ENCODE peak calls at places on chromosome 3, in seven cellular contexts. J is transverse colon, E is heart right ventricle, N is pancreas, I is heart left ventricle, O is upper lobe of right lung, H is ovary. P is an unnamed sample.

GRCh38 chr3:79167651-79168416 is 600.0 kb downstream of the ROBO1 start:
- DNase-seq in H (no peak), E (no peak), J (no peak), N (no peak), I (no peak), O (no peak), P (no peak)

GRCh38 chr3:32359766-32360513 is 31.7 kb upstream of the CMTM7 start:
- DNase-seq in E (no peak), H (no peak), N (no peak), O (no peak), J (no peak), I (no peak), P (no peak)

GRCh38 chr3:52220380-52221026 is 4.9 kb downstream of the TLR9 start:
- DNase-seq in I (peak; percentile 87), O (peak; percentile 92), H (peak; percentile 84), N (peak; percentile 95), J (peak; percentile 88), E (peak; percentile 88), P (peak; percentile 80)

GRCh38 chr3:79052054-79052681 is 715.6 kb downstream of the ROBO1 start:
- DNase-seq in E (no peak), I (no peak), J (no peak), N (no peak), O (no peak), H (no peak), P (no peak)

GRCh38 chr3:194805546-194805945 is 119.9 kb downstream of the FAM43A start:
- DNase-seq in N (no peak), I (no peak), E (no peak), J (no peak), H (no peak), O (no peak), P (no peak)

GRCh38 chr3:14425574-14426304 is 23.3 kb downstream of the SLC6A6 start:
- DNase-seq in I (no peak), H (no peak), E (no peak), O (peak; percentile 80), N (no peak), J (peak; percentile 60), P (peak; percentile 70)

GRCh38 chr3:135531996-135532395 is 433.5 kb upstream of the PPP2R3A start:
- DNase-seq in E (no peak), J (peak; percentile 33), H (no peak), N (no peak), I (no peak), O (no peak), P (no peak)

GRCh38 chr3:170523248-170523647 is 62.6 kb downstream of the SLC7A14 start:
- DNase-seq in J (no peak), E (no peak), H (no peak), O (no peak), N (no peak), I (no peak), P (no peak)

GRCh38 chr3:138902166-138902565 is 44.8 kb downstream of the FOXL2 start:
- DNase-seq in I (no peak), N (no peak), E (no peak), H (no peak), O (no peak), J (no peak), P (no peak)

GRCh38 chr3:51722362-51722761 is 15.5 kb downstream of the GRM2 start:
- DNase-seq in J (no peak), N (no peak), H (no peak), O (no peak), E (no peak), I (no peak), P (no peak)

DNA sequence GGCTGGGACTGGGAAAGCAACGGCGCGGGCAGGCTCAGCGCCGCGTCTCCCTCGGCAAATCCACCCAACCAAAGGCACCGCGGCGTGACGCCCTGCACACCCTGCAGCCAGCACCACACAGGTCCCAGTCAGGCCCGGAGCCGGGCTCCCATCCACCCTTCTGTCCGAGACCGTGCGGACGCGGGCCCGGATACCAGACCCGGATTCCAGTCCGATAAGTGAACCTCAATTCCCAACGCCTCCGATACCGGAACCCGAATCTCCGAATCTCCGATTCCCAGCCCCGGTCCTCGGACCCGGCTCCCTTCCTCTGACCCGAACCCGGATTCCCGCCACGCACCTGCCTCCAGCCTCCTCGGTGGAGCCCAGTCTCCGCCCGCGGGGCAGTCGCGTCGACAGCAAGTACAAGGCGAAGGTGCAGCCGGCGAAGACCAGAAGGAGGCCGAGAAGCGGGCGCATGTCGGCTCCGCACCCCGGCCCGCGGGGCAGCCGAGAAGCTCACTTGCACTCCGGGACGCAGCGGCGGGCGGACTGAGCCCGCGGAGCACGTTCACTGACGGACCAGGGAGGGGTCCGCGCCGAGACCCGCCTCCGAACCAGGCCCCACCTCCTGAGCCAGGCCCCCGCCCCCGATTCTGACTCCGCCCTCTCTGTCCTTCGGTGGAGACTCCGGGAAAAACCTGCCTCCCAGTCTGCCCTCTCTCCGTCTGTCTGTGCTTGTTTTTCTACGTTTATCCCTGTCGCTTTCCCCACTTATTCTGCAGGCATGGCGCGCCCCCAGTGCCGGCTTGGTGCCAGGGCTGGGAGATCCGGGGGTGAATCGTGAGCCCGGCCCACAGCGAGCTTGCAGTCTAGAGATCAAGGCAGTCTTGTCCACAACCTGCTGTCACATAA is at the start of gene TMEM41A:
- DNase-seq in H (peak; percentile 92), E (peak; percentile 95), N (peak; percentile 98), O (peak; percentile 98), J (peak; percentile 96), I (peak; percentile 96), P (peak; percentile 98)
- TF ChIP-seq CTCF in H (no peak), E (peak; percentile 8), N (no peak), O (no peak), J (no peak), I (peak; percentile 19), P (no peak)

GRCh38 chr3:112582242-112582874 is 20.5 kb downstream of the SLC35A5 start:
- DNase-seq in I (no peak), H (peak; percentile 34), N (no peak), J (no peak), O (no peak), E (no peak), P (no peak)
- H3K36me3 ChIP-seq in I (peaks cover 86% of the 10 kb centered on the region), H (no peaks in the 10 kb centered on the region), N (no peaks in the 10 kb centered on the region), J (peaks cover 14% of the 10 kb centered on the region), O (peaks cover 55% of the 10 kb centered on the region), E (no peaks in the 10 kb centered on the region), P (no peaks in the 10 kb centered on the region)

GRCh38 chr3:131543714-131544113 is 40.9 kb upstream of the MRPL3 start:
- DNase-seq in E (peak; percentile 75), I (peak; percentile 87), N (peak; percentile 70), H (peak; percentile 78), J (peak; percentile 42), O (no peak), P (peak; percentile 36)
- H3K27ac ChIP-seq in E (no peak overlapping the region), I (no peak overlapping the region), N (no peak overlapping the region), H (no peak overlapping the region), J (no peak overlapping the region), O (no peak overlapping the region), P (no peak overlapping the region)

DNA sequence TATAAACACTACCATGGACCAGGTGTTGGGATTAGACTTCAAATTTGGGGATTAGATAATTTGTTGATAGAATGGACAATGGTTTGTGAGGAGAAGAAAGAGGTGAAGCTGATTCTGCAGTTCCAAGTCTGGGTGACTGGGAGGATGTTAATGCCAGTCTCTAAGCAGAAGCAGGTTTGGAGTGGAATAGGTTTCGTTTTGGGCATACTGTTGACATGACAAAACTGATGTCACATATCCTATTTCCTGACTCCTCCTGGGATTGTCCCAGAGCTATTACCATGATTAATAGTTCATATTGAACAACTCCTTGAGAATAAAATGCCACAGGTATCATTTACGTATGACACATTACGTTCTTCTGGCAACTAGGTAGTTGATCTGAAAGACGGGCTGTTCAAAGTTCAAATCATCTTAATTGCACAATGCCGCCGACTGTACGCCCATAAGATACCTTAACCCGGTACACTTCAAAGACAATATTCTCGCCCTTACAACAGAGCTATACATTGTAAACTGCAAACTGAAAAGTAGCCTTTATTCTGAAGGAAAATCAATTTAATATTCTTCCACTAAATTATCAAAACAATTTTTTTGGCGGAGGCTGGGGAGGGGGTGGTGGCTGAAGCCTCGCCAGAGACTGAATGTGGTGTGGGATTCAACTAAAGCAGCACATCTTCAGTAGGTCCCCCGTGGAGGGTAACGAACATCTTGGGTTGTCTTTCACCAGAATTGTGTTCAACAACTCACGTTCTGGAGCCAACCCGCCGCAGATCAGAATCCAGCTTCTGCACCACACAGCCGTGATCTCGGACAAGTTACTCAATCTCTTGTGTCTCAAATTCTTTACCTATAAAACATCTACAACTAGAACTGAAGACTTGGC is 1.2 kb upstream of the RAB5A start:
- DNase-seq in E (no peak), O (no peak), J (peak; percentile 64), H (peak; percentile 12), N (no peak), I (peak; percentile 29), P (no peak)
- TF ChIP-seq CTCF in E (no peak), O (no peak), J (no peak), H (no peak), N (no peak), I (no peak), P (no peak)

DNA sequence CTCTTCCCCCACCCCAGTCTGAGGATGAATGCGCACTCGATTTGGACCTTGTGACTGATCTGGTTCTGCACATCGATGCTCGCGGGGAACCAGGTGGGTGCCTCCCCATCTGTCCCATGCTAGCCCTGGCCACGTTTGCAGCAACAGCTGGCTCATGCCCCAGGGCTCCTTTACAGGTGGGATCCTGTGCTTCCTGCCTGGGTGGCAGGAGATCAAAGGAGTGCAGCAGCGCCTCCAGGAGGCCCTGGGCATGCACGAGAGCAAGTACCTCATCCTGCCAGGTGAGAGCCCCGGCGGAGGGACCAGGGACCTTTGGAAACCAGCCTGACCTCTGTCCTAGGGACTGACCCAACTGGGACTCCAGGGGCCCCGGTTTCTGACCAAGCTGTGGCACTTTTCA is 44.3 kb downstream of the DHX30 start:
- DNase-seq in J (no peak), I (no peak), H (no peak), E (no peak), O (no peak), N (no peak), P (peak; percentile 64)
- H3K36me3 ChIP-seq in J (peaks cover 48% of the 10 kb centered on the region), I (peaks cover 95% of the 10 kb centered on the region), H (no peaks in the 10 kb centered on the region), E (peaks cover 5% of the 10 kb centered on the region), O (peaks cover 94% of the 10 kb centered on the region), N (peaks cover 6% of the 10 kb centered on the region), P (no peaks in the 10 kb centered on the region)

GRCh38 chr3:33694944-33695343 is 23.1 kb downstream of the CLASP2 start:
- DNase-seq in H (no peak), N (no peak), O (no peak), I (no peak), J (no peak), E (no peak), P (no peak)
- H3K27ac ChIP-seq in H (no peak overlapping the region), N (no peak overlapping the region), O (no peak overlapping the region), I (no peak overlapping the region), J (no peak overlapping the region), E (no peak overlapping the region), P (no peak overlapping the region)